ENCODE peak calls at places on chromosomes 13 and 19, in four cellular contexts. M is H1, T is IMR-90, P is mesendoderm. X is an unnamed sample.

GRCh38 chr13:70894258-70894657 is 786.0 kb upstream of the KLHL1 start:
- DNase-seq in M (no peak), T (no peak), P (peak), X (no peak)

GRCh38 chr13:99062593-99062992 is 84.7 kb upstream of the DOCK9 start:
- DNase-seq in M (no peak), T (peak), P (no peak), X (no peak)

GRCh38 chr19:11551603-11552235 is 7.3 kb downstream of the ELOF1 start:
- DNase-seq in M (no peak), T (no peak), P (peak), X (peak)

GRCh38 chr13:47594833-47595232 is 406.2 kb downstream of the SUCLA2 start:
- DNase-seq in M (peak), T (peak), P (peak), X (peak)

GRCh38 chr19:821976-822773 is 420 bp upstream of the PLPPR3 start:
- DNase-seq in M (no peak), T (no peak), P (no peak), X (peak)

GRCh38 chr13:109158383-109158782 is 529.0 kb downstream of the MYO16 start:
- DNase-seq in M (no peak), T (no peak), P (peak), X (no peak)

GRCh38 chr13:109795021-109795420 is 8.6 kb upstream of the IRS2 start:
- DNase-seq in M (no peak), T (no peak), P (no peak), X (no peak)

GRCh38 chr13:73421310-73421912 is 362.6 kb downstream of the KLF5 start:
- DNase-seq in M (no peak), T (peak), P (no peak), X (no peak)

GRCh38 chr13:30033681-30034447 is 183.4 kb upstream of the UBL3 start:
- DNase-seq in M (no peak), T (peak), P (no peak), X (no peak)

GRCh38 chr13:95243207-95243606 is 58.0 kb downstream of the ABCC4 start:
- DNase-seq in M (no peak), T (no peak), P (no peak), X (no peak)

GRCh38 chr19:10135551-10136334 is 16.0 kb upstream of the EIF3G start:
- DNase-seq in M (no peak), T (no peak), P (no peak), X (no peak)

GRCh38 chr13:61531383-61532065 is 115.9 kb upstream of the PCDH20 start:
- DNase-seq in M (no peak), T (no peak), P (no peak), X (no peak)

GRCh38 chr13:107066355-107066754 is 498.4 kb upstream of the ARGLU1 start:
- DNase-seq in M (no peak), T (peak), P (no peak), X (no peak)

GRCh38 chr13:67152123-67152522 is 78.0 kb downstream of the PCDH9 start:
- DNase-seq in M (no peak), T (no peak), P (no peak), X (no peak)

GRCh38 chr19:10672529-10673150 is 18.5 kb downstream of the ILF3 start:
- DNase-seq in M (no peak), T (no peak), P (no peak), X (no peak)

GRCh38 chr13:66660013-66660804 is 569.9 kb downstream of the PCDH9 start:
- DNase-seq in M (no peak), T (peak), P (no peak), X (no peak)

GRCh38 chr19:1794424-1795185 is 17.5 kb downstream of the ATP8B3 start:
- DNase-seq in M (peak), T (no peak), P (peak), X (peak)

GRCh38 chr19:45553464-45553863 is 31.1 kb downstream of the OPA3 start:
- DNase-seq in M (peak), T (no peak), P (peak), X (peak)

GRCh38 chr13:50676602-50677001 is 166.9 kb downstream of the DLEU7 start:
- DNase-seq in M (no peak), T (peak), P (peak), X (no peak)

GRCh38 chr13:109144693-109145437 is 515.5 kb downstream of the MYO16 start:
- DNase-seq in M (no peak), T (no peak), P (no peak), X (no peak)

GRCh38 chr13:22372261-22372660 is 701.4 kb downstream of the FGF9 start:
- DNase-seq in M (no peak), T (no peak), P (peak), X (no peak)

GRCh38 chr13:73223372-73223781 is 164.6 kb downstream of the KLF5 start:
- DNase-seq in M (no peak), T (no peak), P (no peak), X (no peak)

GRCh38 chr19:16293133-16294085 is 31.2 kb upstream of the KLF2 start:
- DNase-seq in M (no peak), T (peak), P (no peak), X (no peak)

GRCh38 chr13:89066868-89067466 is 1395.8 kb downstream of the SLITRK5 start:
- DNase-seq in M (no peak), T (peak), P (peak), X (peak)

GRCh38 chr13:97068146-97068545 is 73.9 kb upstream of the OXGR1 start:
- DNase-seq in M (no peak), T (peak), P (peak), X (no peak)

DNA sequence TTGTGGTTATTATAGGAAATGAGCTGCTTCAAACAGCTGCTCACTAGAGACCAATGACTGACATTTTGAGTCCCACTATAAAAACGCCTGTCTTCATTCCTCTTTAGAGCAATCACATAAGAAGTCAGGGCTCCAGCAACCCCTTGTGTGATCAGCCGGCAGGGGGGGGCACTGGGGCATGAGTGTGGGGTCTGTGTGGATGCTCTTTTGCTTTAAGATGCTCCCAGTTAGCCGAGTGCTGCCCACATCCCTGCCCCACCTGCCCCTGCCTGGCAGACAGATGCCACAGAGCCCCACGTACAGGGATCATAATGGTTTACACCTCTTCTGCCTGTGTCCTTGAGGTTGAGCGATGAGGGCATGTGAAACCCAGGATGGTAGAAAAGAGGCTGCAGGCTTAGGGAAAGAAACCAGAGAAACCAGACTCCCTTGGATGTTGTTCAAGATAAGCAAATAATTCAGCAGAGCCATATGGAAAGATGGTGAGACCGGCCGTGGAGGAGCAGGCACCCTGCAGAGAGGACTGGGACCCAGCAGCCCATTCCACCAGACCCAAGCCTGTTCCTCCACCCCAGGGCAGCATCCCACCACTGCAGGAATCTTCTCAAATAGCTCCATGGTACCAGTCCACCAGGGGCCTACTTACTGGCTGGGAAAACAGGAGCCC is 55.4 kb downstream of the CHST8 start:
- DNase-seq in M (no peak), T (no peak), P (no peak), X (no peak)
- H3K56ac ChIP-seq in M (no peak), T (no peak), P (no peak), X (no peak)

GRCh38 chr19:35792312-35792711 is 16.9 kb downstream of the ARHGAP33 start:
- DNase-seq in M (no peak), T (no peak), P (no peak), X (no peak)
- H3K56ac ChIP-seq in M (no peak), T (no peak), P (no peak), X (no peak)

GRCh38 chr19:57606931-57607330 is 7.1 kb upstream of the ZNF134 start:
- DNase-seq in M (no peak), T (no peak), P (no peak), X (no peak)
- H3K56ac ChIP-seq in M (no peak), T (no peak), P (no peak), X (no peak)

GRCh38 chr13:43094901-43095300 is 71.5 kb downstream of the DNAJC15 start:
- DNase-seq in M (no peak), T (no peak), P (no peak), X (no peak)
- H3K56ac ChIP-seq in M (no peak), T (no peak), P (no peak), X (no peak)

DNA sequence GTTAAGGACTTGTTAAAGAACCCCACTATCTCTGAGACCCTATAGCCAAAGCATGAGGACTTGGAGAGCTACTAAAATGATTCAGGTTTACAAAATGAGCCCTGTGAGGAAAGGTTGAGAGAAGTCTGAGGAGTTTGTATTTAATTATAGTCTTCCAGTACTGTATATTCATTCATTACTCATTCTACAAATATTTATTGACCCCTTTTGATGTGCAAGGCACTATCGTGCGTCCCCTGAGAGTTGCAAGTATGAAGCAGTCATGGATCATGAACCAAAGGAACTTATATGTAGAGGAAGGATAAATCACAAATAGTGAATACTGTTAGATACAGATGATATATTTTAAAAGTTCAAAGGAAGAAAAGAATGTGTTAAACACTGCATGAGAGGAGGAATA is 84.4 kb downstream of the DNAJC15 start:
- DNase-seq in M (no peak), T (peak), P (no peak), X (no peak)
- H3K56ac ChIP-seq in M (no peak), T (no peak), P (no peak), X (no peak)

DNA sequence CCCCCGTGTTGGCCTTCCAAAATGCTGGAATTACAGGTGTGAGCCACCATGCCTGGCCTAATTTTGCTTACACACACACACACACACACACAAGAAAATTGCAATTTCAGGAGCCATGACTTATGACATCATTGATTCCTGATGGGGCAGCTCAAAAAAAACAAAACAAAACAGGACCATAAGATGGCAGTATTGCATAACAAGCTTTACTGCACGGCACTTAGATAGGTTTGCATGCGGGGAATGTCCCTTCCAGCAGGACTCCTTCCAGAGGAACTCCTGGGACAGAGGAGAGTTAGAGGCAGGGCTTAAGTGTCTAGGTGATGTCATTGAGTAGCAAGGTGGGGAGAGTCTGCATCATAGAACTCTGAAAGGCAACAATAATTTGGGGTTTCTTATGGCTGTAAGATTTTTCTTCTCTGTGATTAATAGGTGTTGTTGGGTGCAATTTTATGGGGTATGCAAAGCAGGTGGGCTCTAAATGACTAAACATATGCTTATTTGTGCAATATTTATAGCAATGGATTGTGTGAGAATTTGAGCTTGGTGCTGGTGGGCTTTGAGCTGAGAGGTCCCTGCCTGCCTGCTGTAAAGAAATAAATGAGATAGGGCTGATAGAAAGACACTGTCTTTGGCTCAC is 9.0 kb upstream of the ACSBG2 start:
- DNase-seq in M (no peak), T (peak), P (peak), X (peak)
- H3K56ac ChIP-seq in M (no peak), T (no peak), P (no peak), X (no peak)

GRCh38 chr19:42115705-42116104 is 16.5 kb downstream of the POU2F2 start:
- DNase-seq in M (no peak), T (no peak), P (no peak), X (no peak)

GRCh38 chr19:42117076-42117475 is 15.2 kb downstream of the POU2F2 start:
- DNase-seq in M (no peak), T (no peak), P (no peak), X (no peak)

GRCh38 chr19:42115219-42115618 is 17.0 kb downstream of the POU2F2 start:
- DNase-seq in M (no peak), T (peak), P (no peak), X (no peak)

GRCh38 chr19:42114412-42114811 is 17.8 kb downstream of the POU2F2 start:
- DNase-seq in M (no peak), T (no peak), P (no peak), X (peak)

DNA sequence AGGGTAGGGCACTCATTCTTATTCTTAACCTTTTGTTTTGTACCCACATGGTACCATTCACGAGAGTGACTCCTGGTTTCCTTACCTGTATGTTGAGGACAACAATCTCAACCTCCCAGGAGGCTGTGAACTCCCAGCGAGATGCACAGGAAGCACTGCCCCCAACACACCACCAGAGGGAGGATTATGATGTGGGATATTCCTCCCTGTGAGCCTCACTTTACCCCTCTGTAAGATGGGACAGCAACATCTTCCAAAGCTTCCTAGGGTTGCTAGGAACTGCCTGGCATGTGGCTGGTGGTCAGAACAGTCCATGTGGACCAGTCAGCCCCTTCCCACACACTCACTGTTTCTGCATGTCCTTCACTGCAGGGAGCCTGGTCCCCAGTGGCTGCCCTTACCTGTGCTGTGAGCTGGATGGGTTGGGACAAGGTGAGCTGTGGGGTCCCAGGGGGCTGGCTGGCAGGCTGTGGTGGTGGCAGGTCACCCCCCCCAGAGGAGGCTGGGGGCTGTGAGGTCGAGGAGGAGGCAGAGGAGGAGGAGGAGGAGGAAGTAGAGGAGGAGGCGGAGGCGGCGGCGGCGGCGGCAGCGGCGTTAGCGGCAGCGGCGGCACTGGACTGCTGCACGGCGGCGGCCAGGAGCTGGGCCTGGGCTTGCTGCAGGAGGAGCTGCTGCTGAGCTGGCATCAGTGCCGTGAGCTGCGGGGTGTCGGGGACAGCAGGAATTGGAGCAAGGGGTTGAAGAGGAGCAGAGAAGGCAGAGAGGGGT is 15.8 kb downstream of the POU2F2 start:
- DNase-seq in M (no peak), T (no peak), P (no peak), X (no peak)
- H3K56ac ChIP-seq in M (no peak), T (no peak), P (no peak), X (no peak)

GRCh38 chr13:114120486-114121430 is 11.7 kb downstream of the RASA3 start:
- DNase-seq in M (no peak), T (no peak), P (no peak), X (no peak)

GRCh38 chr13:114123876-114124275 is 8.5 kb downstream of the RASA3 start:
- DNase-seq in M (no peak), T (no peak), P (no peak), X (no peak)

GRCh38 chr13:114122591-114123211 is 9.7 kb downstream of the RASA3 start:
- DNase-seq in M (no peak), T (no peak), P (no peak), X (no peak)

GRCh38 chr13:114123448-114123847 is 9.0 kb downstream of the RASA3 start:
- DNase-seq in M (no peak), T (no peak), P (no peak), X (no peak)

DNA sequence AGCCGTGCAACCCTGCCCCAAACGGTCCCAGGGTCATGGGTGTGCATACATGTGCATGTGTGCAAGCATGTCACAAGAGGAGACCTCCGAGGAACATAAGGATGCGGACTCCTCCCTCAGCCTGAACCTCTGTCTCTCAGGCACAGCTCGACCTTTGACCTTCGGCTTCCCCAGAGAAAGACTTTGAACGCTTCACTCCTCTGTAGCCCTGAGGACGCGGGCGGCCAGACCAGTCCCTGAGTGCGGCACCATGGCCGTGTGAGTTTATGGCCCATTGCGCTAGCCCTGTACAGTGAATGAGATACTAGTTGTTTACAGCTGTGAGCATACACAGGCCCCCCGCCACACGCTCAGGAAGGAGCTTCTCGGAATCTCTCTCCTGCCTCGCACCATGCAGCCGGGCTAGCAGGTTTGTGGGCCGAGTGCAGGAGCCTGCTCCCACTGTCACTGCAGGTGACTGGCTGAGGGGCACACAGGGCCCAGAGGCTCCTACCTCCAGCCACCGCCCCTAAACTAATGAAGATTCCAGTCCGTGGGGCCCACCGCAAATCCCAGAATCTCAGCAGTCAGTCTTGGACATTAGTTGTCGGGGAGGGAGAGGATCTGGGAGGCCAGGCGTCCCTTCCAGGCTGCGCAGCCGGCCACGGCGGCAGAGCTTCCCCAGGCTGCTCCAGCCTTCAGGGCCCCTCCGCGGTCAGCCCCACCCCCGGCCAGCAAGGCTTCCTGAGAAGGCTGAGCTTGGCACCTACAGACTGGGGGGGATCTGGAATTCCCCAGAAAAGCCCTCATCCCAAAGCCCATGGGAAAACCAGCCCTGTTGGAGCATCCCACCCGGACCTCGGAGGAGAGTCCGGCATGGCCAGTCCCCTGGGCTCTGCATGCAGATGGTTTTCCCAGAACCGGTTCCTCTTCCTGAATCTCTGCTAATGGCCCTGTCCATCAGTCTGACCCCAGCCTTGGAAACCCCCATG is 10.6 kb downstream of the RASA3 start:
- DNase-seq in M (no peak), T (no peak), P (no peak), X (no peak)
- H3K56ac ChIP-seq in M (no peak), T (no peak), P (no peak), X (no peak)

GRCh38 chr13:81017525-81018152 is 676.7 kb upstream of the SPRY2 start:
- DNase-seq in M (no peak), T (peak), P (peak), X (no peak)

DNA sequence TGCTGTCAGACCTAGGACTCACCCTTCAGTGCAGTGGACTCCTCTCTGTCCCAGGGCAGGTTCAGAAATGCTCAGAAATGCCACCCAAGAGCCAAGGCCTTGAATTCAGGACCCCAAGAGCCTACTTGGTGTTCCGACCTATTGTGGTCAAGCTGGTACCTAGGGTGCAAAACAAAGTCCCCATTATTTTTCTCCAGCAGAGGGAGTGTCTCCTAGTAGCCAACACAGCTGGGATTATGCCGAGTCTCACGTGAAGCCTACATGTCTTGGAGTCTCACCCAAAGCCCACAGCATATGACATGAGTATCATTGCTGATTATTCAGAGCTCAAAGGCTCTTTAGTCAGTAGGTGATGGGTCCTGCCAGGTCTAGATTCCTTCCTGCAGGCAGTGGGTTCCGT is 671.1 kb upstream of the SPRY2 start:
- DNase-seq in M (no peak), T (no peak), P (peak), X (no peak)
- H3K56ac ChIP-seq in M (no peak), T (no peak), P (no peak), X (no peak)

X was measured in H9.